ENCODE peak calls at places on chromosome 21, in seven cellular contexts. Q is stimulated activated CD4-positive, alpha-beta T cell treated with anti-CD3 and anti-CD28 coated beads, Interleukin-4, amount 100 ng/mL, for 24 hours; U is Peyer's patch; X is activated CD8-positive, alpha-beta memory T cell treated with anti-CD3 and anti-CD28 coated beads for 4 hours; V is WERI-Rb-1; K is NCI-H1092 treated with DMSO at 0.1 percent for 48 hours; F is cerebellar nuclear complex. H is an unnamed sample.

GRCh38 chr21:33384851-33385331 is 18.3 kb upstream of the IFNGR2 start:
- DNase-seq in Q (peak), F (no peak), U (peak), X (no peak), K (no peak), V (no peak), H (no peak)

GRCh38 chr21:42565886-42566523 is 52.4 kb downstream of the SLC37A1 start:
- DNase-seq in V (peak), X (no peak), F (no peak), K (no peak), U (peak), Q (no peak), H (no peak)

GRCh38 chr21:35738342-35738961 is 321.9 kb downstream of the SETD4 start:
- DNase-seq in U (no peak), Q (no peak), V (no peak), K (peak), X (no peak), F (no peak), H (no peak)

GRCh38 chr21:20789696-20790095 is 208.5 kb upstream of the NCAM2 start:
- DNase-seq in K (no peak), V (no peak), F (no peak), Q (no peak), U (no peak), X (no peak), H (no peak)

GRCh38 chr21:31872452-31873274 is at the start of gene HUNK:
- DNase-seq in U (peak), F (no peak), Q (no peak), V (peak), K (peak), X (no peak), H (no peak)

GRCh38 chr21:36509966-36510742 is 30.2 kb upstream of the CLDN14 start:
- DNase-seq in V (no peak), Q (no peak), U (no peak), F (no peak), K (no peak), X (no peak), H (no peak)

GRCh38 chr21:37827878-37828277 is 88.4 kb downstream of the KCNJ6 start:
- DNase-seq in V (no peak), X (no peak), Q (no peak), K (no peak), U (peak), F (no peak), H (no peak)

GRCh38 chr21:33769057-33769456 is 126.8 kb downstream of the ITSN1 start:
- DNase-seq in U (no peak), Q (no peak), F (no peak), K (no peak), V (no peak), X (no peak), H (no peak)

GRCh38 chr21:32979598-32980268 is 46.0 kb upstream of the OLIG2 start:
- DNase-seq in X (no peak), Q (no peak), U (no peak), K (no peak), V (no peak), F (no peak), H (no peak)

GRCh38 chr21:42630626-42631025 is 22.8 kb upstream of the PDE9A start:
- DNase-seq in V (no peak), X (no peak), U (peak), K (no peak), F (no peak), Q (no peak), H (no peak)

GRCh38 chr21:32508558-32508957 is 76.8 kb downstream of the TCP10L start:
- DNase-seq in V (no peak), Q (no peak), X (no peak), K (no peak), U (no peak), F (no peak), H (no peak)

GRCh38 chr21:42199488-42200463 is 19.2 kb upstream of the ABCG1 start:
- DNase-seq in K (no peak), U (peak), V (no peak), F (no peak), X (no peak), Q (no peak), H (no peak)

GRCh38 chr21:32423320-32423719 is 10.8 kb downstream of the EVA1C start:
- DNase-seq in V (no peak), U (no peak), Q (no peak), K (no peak), F (no peak), X (no peak), H (no peak)

GRCh38 chr21:34302496-34302895 is 61.3 kb upstream of the KCNE2 start:
- DNase-seq in V (no peak), X (no peak), U (no peak), F (no peak), K (no peak), Q (no peak), H (no peak)